ENCODE peak calls at places on chromosomes 13 and 19, in five cellular contexts. I, U, B, J and Z are unnamed samples.

GRCh38 chr19:20388826-20389225 is 176.8 kb downstream of the ZNF737 start:
- DNase-seq in I (no peak), U (no peak), J (no peak), B (no peak), Z (no peak)

GRCh38 chr13:112056739-112057433 is 10.1 kb upstream of the SOX1 start:
- DNase-seq in B (no peak), I (no peak), U (no peak), J (no peak), Z (no peak)

GRCh38 chr19:45087531-45087930 is 5.4 kb upstream of the PPP1R37 start:
- DNase-seq in J (no peak), B (no peak), I (no peak), U (no peak), Z (no peak)

GRCh38 chr13:34647379-34647778 is 294.7 kb upstream of the NBEA start:
- DNase-seq in I (no peak), B (no peak), U (no peak), J (no peak), Z (no peak)

GRCh38 chr19:49887653-49888477 is 8.8 kb downstream of the IL4I1 start:
- DNase-seq in U (no peak), J (no peak), I (no peak), B (no peak), Z (no peak)

GRCh38 chr19:1177322-1178114 is 3.5 kb upstream of the SBNO2 start:
- DNase-seq in B (no peak), I (peak), J (peak), U (peak), Z (peak)

GRCh38 chr19:34595683-34596082 is 81.3 kb downstream of the SCGB2B2 start:
- DNase-seq in B (no peak), U (no peak), I (no peak), J (no peak), Z (no peak)

GRCh38 chr13:100443998-100444328 is 144.6 kb downstream of the GGACT start:
- DNase-seq in U (no peak), B (no peak), I (no peak), J (no peak), Z (peak)

GRCh38 chr19:919157-920050 is 2.3 kb downstream of the KISS1R start:
- DNase-seq in I (no peak), U (no peak), B (no peak), J (peak), Z (no peak)

GRCh38 chr19:12521996-12522395 is 29.3 kb downstream of the ZNF564 start:
- DNase-seq in J (no peak), U (no peak), I (no peak), B (peak), Z (no peak)
- TF ChIP-seq CTCF in J (no peak), U (peak), I (no peak), B (peak), Z (no peak)

GRCh38 chr19:55468054-55468393 is 3.5 kb upstream of the C19orf85 start:
- DNase-seq in I (no peak), B (no peak), U (no peak), J (no peak), Z (no peak)
- TF ChIP-seq CTCF in I (peak), B (no peak), U (no peak), J (no peak), Z (no peak)

DNA sequence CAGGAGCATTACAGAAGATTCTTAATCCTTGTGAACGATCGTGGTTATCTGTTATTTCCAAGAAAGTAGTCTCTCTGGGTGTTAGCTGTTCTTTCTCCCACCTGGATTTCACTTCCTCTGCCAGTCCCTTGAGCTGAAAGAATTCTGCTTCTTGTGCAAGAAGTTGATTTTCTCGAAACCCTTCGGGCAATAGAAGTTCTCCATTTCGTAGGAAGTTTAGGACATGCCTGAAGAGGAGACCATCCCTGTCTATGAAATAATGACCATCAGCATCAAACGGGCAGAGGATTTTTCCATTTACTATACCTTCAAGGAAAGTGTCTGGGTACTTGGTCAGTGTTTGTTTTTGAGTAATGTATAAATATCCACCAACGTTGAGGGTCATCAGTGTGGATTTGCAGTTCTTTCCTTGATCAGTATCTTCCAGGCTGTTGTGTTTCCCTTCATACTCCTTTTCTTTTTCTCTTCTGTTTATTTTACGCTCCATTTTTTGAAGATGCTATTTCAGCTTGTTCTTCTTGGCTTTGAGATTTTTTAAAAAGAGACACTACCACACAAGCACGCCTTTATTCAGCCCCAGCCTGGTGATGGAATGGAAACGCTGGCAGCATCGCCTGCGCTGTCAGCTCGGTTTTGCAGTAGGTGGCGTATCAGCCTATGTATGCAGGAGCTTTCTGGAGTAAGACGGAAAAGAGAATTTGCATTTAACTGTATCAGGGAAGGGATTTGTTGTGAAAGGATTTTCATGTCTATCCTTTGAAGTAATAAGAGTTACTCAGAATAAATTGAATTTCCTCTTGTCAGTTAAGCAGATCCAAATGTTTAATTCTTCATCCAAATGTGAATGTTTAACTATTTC is 6.5 kb downstream of the KCTD4 start:
- DNase-seq in B (no peak), J (no peak), I (peak), U (peak), Z (no peak)
- TF ChIP-seq CTCF in B (no peak), J (no peak), I (peak), U (peak), Z (peak)

DNA sequence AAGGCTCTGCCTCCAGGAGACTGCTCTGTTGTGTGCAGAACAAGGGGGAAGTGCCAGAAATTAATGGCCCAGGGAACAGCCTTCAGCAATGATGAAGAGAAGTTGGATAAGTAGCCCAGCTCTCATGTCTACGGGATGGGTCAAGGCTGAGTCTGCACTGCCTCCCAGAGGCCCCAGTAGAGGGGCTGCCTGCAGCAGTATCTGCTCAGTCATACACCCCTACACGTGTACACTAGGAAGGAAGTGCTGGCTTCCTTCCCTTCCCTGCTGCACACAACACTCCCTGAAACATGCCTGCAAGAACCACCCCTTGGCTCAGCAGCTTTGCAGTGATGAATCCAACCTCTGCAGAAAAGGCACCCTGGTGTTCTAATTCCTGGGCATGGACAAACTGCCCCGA is 54.5 kb upstream of the URI1 start:
- DNase-seq in B (peak), I (peak), U (peak), J (no peak), Z (peak)
- TF ChIP-seq CTCF in B (peak), I (no peak), U (no peak), J (no peak), Z (no peak)

GRCh38 chr13:79909664-79910063 is 428.7 kb downstream of the NDFIP2 start:
- DNase-seq in J (no peak), U (no peak), I (no peak), B (no peak), Z (no peak)
- TF ChIP-seq CTCF in J (no peak), U (no peak), I (no peak), B (no peak), Z (no peak)